ENCODE peak calls at places on chromosome 17, in eight cellular contexts. Q is IMR-90; M is upper lobe of right lung; X is effector memory CD4-positive, alpha-beta T cell; R is stomach; I is uterus; B is adrenal gland; D is HCT116. Z is an unnamed sample. For H3K4me1, the result is how much of the 10 kb centered on the place peaks cover.

GRCh38 chr17:32784113-32784512 is 92.8 kb downstream of the MYO1D start:
- DNase-seq in R (no peak), D (no peak), I (no peak), M (no peak), B (no peak), X (no peak), Q (no peak), Z (no peak)

GRCh38 chr17:4833178-4833940 is at the start of gene MINK1:
- DNase-seq in R (peak), Q (peak), D (peak), B (peak), X (peak), I (peak), M (peak), Z (peak)

GRCh38 chr17:73750975-73751374 is 106.7 kb upstream of the SDK2 start:
- DNase-seq in B (no peak), D (no peak), R (peak), I (no peak), M (no peak), Q (no peak), X (no peak), Z (no peak)

GRCh38 chr17:9566067-9566466 is 9.6 kb downstream of the STX8 start:
- DNase-seq in D (no peak), M (no peak), X (no peak), I (no peak), Q (no peak), B (no peak), R (no peak), Z (no peak)

GRCh38 chr17:7393613-7394451 is 493 bp downstream of the PLSCR3 start:
- DNase-seq in D (no peak), R (peak), B (no peak), M (no peak), Q (no peak), I (no peak), X (peak), Z (no peak)

GRCh38 chr17:74008196-74008595 is 195.3 kb upstream of the RPL38 start:
- DNase-seq in M (no peak), I (no peak), B (no peak), X (no peak), D (peak), R (no peak), Q (no peak), Z (no peak)

GRCh38 chr17:40317345-40317873 is 8.4 kb downstream of the RARA start:
- DNase-seq in M (peak), Q (peak), B (peak), R (peak), I (peak), X (no peak), D (peak), Z (no peak)

GRCh38 chr17:35084987-35085386 is 21.5 kb upstream of the RFFL start:
- DNase-seq in B (no peak), I (no peak), D (peak), Q (peak), M (no peak), X (no peak), R (no peak), Z (no peak)

GRCh38 chr17:65163990-65164495 is 26.9 kb downstream of the RGS9 start:
- DNase-seq in Q (peak), M (no peak), R (peak), X (peak), B (no peak), I (no peak), D (peak), Z (no peak)

GRCh38 chr17:75976175-75976848 is 2.7 kb downstream of the ACOX1 start:
- DNase-seq in R (no peak), M (no peak), Q (peak), D (no peak), X (no peak), I (no peak), B (no peak), Z (no peak)

GRCh38 chr17:42525221-42525620 is 10.8 kb upstream of the NAGLU start:
- DNase-seq in R (no peak), B (no peak), I (peak), D (no peak), Q (peak), X (no peak), M (no peak), Z (no peak)

GRCh38 chr17:45432405-45433113 is at the start of gene ARHGAP27:
- DNase-seq in D (no peak), M (peak), I (no peak), R (peak), X (no peak), B (peak), Q (no peak), Z (peak)

GRCh38 chr17:55795098-55795497 is 44.2 kb downstream of the PCTP start:
- DNase-seq in Q (no peak), B (no peak), X (no peak), I (no peak), M (no peak), R (no peak), D (no peak), Z (no peak)

GRCh38 chr17:57011482-57012015 is 33.6 kb downstream of the SCPEP1 start:
- DNase-seq in M (no peak), X (no peak), B (no peak), R (no peak), Q (no peak), D (no peak), I (no peak), Z (no peak)

GRCh38 chr17:1170739-1171138 is 9.0 kb downstream of the ABR start:
- DNase-seq in D (no peak), M (no peak), X (no peak), Q (no peak), B (no peak), R (no peak), I (no peak), Z (no peak)

GRCh38 chr17:77942111-77942988 is 16.2 kb upstream of the TNRC6C start:
- DNase-seq in M (no peak), R (no peak), B (no peak), Q (no peak), X (no peak), D (no peak), I (no peak), Z (peak)

GRCh38 chr17:488993-489757 is 136.6 kb upstream of the RPH3AL start:
- DNase-seq in D (peak), Q (peak), M (peak), I (peak), B (no peak), X (peak), R (no peak), Z (no peak)

GRCh38 chr17:82813299-82814051 is 26.3 kb downstream of the ZNF750 start:
- DNase-seq in B (no peak), I (no peak), Q (no peak), R (no peak), M (no peak), D (no peak), X (no peak), Z (no peak)

GRCh38 chr17:17118399-17118798 is 76.1 kb downstream of the MPRIP start:
- DNase-seq in I (no peak), X (no peak), R (no peak), D (no peak), M (no peak), B (no peak), Q (no peak), Z (no peak)

GRCh38 chr17:17117923-17118322 is 75.7 kb downstream of the MPRIP start:
- DNase-seq in Q (no peak), X (no peak), D (no peak), B (no peak), M (no peak), I (no peak), R (no peak), Z (no peak)

GRCh38 chr17:17114592-17115225 is 72.5 kb downstream of the MPRIP start:
- DNase-seq in D (no peak), X (no peak), Q (no peak), M (no peak), I (no peak), B (no peak), R (no peak), Z (no peak)

GRCh38 chr17:17116406-17116805 is 74.1 kb downstream of the MPRIP start:
- DNase-seq in X (no peak), I (no peak), B (no peak), M (no peak), Q (no peak), D (no peak), R (no peak), Z (no peak)

DNA sequence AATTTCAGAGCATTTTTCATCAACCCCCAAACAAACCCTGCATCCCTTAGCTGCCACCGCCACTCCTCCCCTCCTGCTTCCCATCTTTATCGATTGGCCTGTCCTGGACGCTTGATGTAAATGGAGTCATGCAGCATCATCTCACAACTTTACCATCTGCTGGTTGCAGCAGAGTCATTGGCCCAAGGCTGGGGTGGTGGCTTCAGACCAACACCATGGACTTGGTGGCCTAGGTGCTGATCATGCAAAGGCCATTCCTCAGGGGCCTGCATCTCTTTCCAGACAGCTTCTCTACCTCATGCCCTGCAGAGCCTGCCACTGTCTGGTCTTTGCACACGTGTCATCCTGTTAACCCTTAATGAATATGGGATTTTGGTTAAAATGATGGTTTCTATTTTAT is 73.4 kb downstream of the MPRIP start:
- DNase-seq in M (no peak), D (no peak), Q (no peak), I (no peak), R (no peak), X (no peak), B (no peak), Z (no peak)
- H3K4me1 ChIP-seq in M (half or more), D (under half), Q (under half), I (under half), R (half or more), X (half or more), B (under half), Z (under half)

DNA sequence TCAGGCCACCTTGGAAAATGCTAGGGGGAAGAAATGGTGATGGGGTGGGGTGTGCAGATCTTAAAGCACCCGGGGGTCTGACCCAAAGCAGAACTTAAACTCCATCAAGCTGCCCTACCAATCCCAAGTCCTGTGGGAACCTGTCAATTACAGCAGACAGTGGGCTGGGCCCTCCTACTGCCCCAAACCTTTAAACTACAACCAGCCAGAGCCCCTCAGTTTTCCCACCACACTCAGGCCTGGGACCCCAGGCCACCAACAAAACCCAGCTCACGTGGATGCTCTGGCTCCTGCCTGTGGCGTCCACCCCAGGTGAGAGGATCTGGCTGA is 2.7 kb downstream of the MYO18A start:
- DNase-seq in X (no peak), M (no peak), D (no peak), I (no peak), B (peak), R (no peak), Q (no peak), Z (no peak)
- H3K4me1 ChIP-seq in X (under half), M (under half), D (under half), I (under half), B (under half), R (under half), Q (under half), Z (under half)

GRCh38 chr17:47969975-47970724 is 763 bp upstream of the CDK5RAP3 start:
- DNase-seq in X (no peak), R (no peak), Q (no peak), D (no peak), B (no peak), M (no peak), I (no peak), Z (no peak)
- H3K4me1 ChIP-seq in X (under half), R (under half), Q (under half), D (under half), B (under half), M (under half), I (under half), Z (under half)

GRCh38 chr17:28407130-28407973 is 1.3 kb upstream of the SLC46A1 start:
- DNase-seq in Q (no peak), B (no peak), M (no peak), R (no peak), I (no peak), D (no peak), X (no peak), Z (no peak)
- H3K4me1 ChIP-seq in Q (under half), B (under half), M (under half), R (under half), I (under half), D (under half), X (under half), Z (under half)